ENCODE peak calls at places on chromosomes 7 and 10, in nine cellular contexts. One of them, this sample, is unnamed. For H3K4me1 and H3K9me3, the result is how much of the 10 kb centered on the place peaks cover.

GRCh38 chr10:69567920-69568319 is 5.3 kb downstream of the NEUROG3 start:
- DNase-seq in ovary: no peak
- DNase-seq in lower lobe of right lung: no peak
- DNase-seq in Panc1: no peak
- DNase-seq in left lung: no peak
- DNase-seq in pancreas: peak
- DNase-seq in OCI-LY7: no peak
- DNase-seq in heart left ventricle: peak
- DNase-seq in A673: peak
- DNase-seq in this sample: peak

GRCh38 chr10:89944138-89944537 is 242.7 kb downstream of the KIF20B start:
- DNase-seq in ovary: no peak
- DNase-seq in lower lobe of right lung: no peak
- DNase-seq in Panc1: no peak
- DNase-seq in left lung: no peak
- DNase-seq in pancreas: no peak
- DNase-seq in OCI-LY7: no peak
- DNase-seq in heart left ventricle: no peak
- DNase-seq in A673: no peak
- DNase-seq in this sample: no peak

GRCh38 chr10:117926491-117926890 is 120.2 kb downstream of the RAB11FIP2 start:
- DNase-seq in ovary: no peak
- DNase-seq in lower lobe of right lung: no peak
- DNase-seq in Panc1: no peak
- DNase-seq in left lung: no peak
- DNase-seq in pancreas: no peak
- DNase-seq in OCI-LY7: no peak
- DNase-seq in heart left ventricle: no peak
- DNase-seq in A673: peak
- DNase-seq in this sample: no peak

GRCh38 chr10:79331709-79332108 is 15.6 kb upstream of the PPIF start:
- DNase-seq in ovary: peak
- DNase-seq in lower lobe of right lung: peak
- DNase-seq in Panc1: no peak
- DNase-seq in left lung: peak
- DNase-seq in pancreas: no peak
- DNase-seq in OCI-LY7: no peak
- DNase-seq in heart left ventricle: peak
- DNase-seq in A673: peak
- DNase-seq in this sample: no peak

GRCh38 chr7:148058092-148058491 is 532.5 kb upstream of the C7orf33 start:
- DNase-seq in ovary: no peak
- DNase-seq in lower lobe of right lung: no peak
- DNase-seq in Panc1: no peak
- DNase-seq in left lung: no peak
- DNase-seq in pancreas: no peak
- DNase-seq in OCI-LY7: no peak
- DNase-seq in heart left ventricle: no peak
- DNase-seq in A673: no peak
- DNase-seq in this sample: no peak

GRCh38 chr7:27423290-27423689 is 180.7 kb downstream of the EVX1 start:
- DNase-seq in ovary: no peak
- DNase-seq in lower lobe of right lung: no peak
- DNase-seq in Panc1: no peak
- DNase-seq in left lung: no peak
- DNase-seq in pancreas: no peak
- DNase-seq in OCI-LY7: no peak
- DNase-seq in heart left ventricle: no peak
- DNase-seq in A673: no peak
- DNase-seq in this sample: no peak

GRCh38 chr10:28845009-28845682 is 167.8 kb downstream of the BAMBI start:
- DNase-seq in ovary: no peak
- DNase-seq in lower lobe of right lung: no peak
- DNase-seq in Panc1: no peak
- DNase-seq in left lung: no peak
- DNase-seq in pancreas: no peak
- DNase-seq in OCI-LY7: no peak
- DNase-seq in heart left ventricle: no peak
- DNase-seq in A673: no peak
- DNase-seq in this sample: no peak

GRCh38 chr10:121541450-121541849 is 56.8 kb downstream of the FGFR2 start:
- DNase-seq in ovary: no peak
- DNase-seq in lower lobe of right lung: no peak
- DNase-seq in Panc1: no peak
- DNase-seq in left lung: no peak
- DNase-seq in pancreas: no peak
- DNase-seq in OCI-LY7: no peak
- DNase-seq in heart left ventricle: no peak
- DNase-seq in A673: no peak
- DNase-seq in this sample: no peak

GRCh38 chr7:118194571-118194970 is 10.6 kb downstream of the LSM8 start:
- DNase-seq in ovary: no peak
- DNase-seq in lower lobe of right lung: no peak
- DNase-seq in Panc1: no peak
- DNase-seq in left lung: no peak
- DNase-seq in pancreas: no peak
- DNase-seq in OCI-LY7: no peak
- DNase-seq in heart left ventricle: no peak
- DNase-seq in A673: no peak
- DNase-seq in this sample: no peak

GRCh38 chr10:86461963-86462804 is 59.4 kb downstream of the WAPL start:
- DNase-seq in ovary: no peak
- DNase-seq in lower lobe of right lung: no peak
- DNase-seq in Panc1: no peak
- DNase-seq in left lung: no peak
- DNase-seq in pancreas: no peak
- DNase-seq in OCI-LY7: no peak
- DNase-seq in heart left ventricle: no peak
- DNase-seq in A673: no peak
- DNase-seq in this sample: no peak

GRCh38 chr10:118310822-118311221 is 31.3 kb downstream of the FAM204A start:
- DNase-seq in ovary: no peak
- DNase-seq in lower lobe of right lung: no peak
- DNase-seq in Panc1: no peak
- DNase-seq in left lung: no peak
- DNase-seq in pancreas: no peak
- DNase-seq in OCI-LY7: no peak
- DNase-seq in heart left ventricle: no peak
- DNase-seq in A673: no peak
- DNase-seq in this sample: no peak

GRCh38 chr10:3779146-3779707 is 5.8 kb downstream of the KLF6 start:
- DNase-seq in ovary: no peak
- DNase-seq in lower lobe of right lung: no peak
- DNase-seq in Panc1: no peak
- DNase-seq in left lung: no peak
- DNase-seq in pancreas: no peak
- DNase-seq in OCI-LY7: no peak
- DNase-seq in heart left ventricle: no peak
- DNase-seq in A673: no peak
- DNase-seq in this sample: no peak
- H3K4me3 ChIP-seq in ovary: peak
- H3K4me3 ChIP-seq in lower lobe of right lung: peak
- H3K4me3 ChIP-seq in Panc1: peak
- H3K4me3 ChIP-seq in left lung: no peak
- H3K4me3 ChIP-seq in pancreas: peak
- H3K4me3 ChIP-seq in OCI-LY7: no peak
- H3K4me3 ChIP-seq in heart left ventricle: peak
- H3K4me3 ChIP-seq in A673: no peak
- H3K4me3 ChIP-seq in this sample: no peak

GRCh38 chr10:20903635-20904390 is 6.7 kb upstream of the NEBL start:
- DNase-seq in ovary: no peak
- DNase-seq in lower lobe of right lung: no peak
- DNase-seq in Panc1: no peak
- DNase-seq in left lung: no peak
- DNase-seq in pancreas: no peak
- DNase-seq in OCI-LY7: no peak
- DNase-seq in heart left ventricle: no peak
- DNase-seq in A673: no peak
- DNase-seq in this sample: no peak

GRCh38 chr10:20898851-20899250 is 1.7 kb upstream of the NEBL start:
- DNase-seq in ovary: no peak
- DNase-seq in lower lobe of right lung: no peak
- DNase-seq in Panc1: no peak
- DNase-seq in left lung: no peak
- DNase-seq in pancreas: no peak
- DNase-seq in OCI-LY7: no peak
- DNase-seq in heart left ventricle: no peak
- DNase-seq in A673: no peak
- DNase-seq in this sample: no peak

GRCh38 chr10:20897146-20897834 is at the start of gene NEBL:
- DNase-seq in ovary: no peak
- DNase-seq in lower lobe of right lung: no peak
- DNase-seq in Panc1: no peak
- DNase-seq in left lung: no peak
- DNase-seq in pancreas: no peak
- DNase-seq in OCI-LY7: no peak
- DNase-seq in heart left ventricle: peak
- DNase-seq in A673: no peak
- DNase-seq in this sample: peak

GRCh38 chr10:20901110-20901509 is 4.0 kb upstream of the NEBL start:
- DNase-seq in ovary: no peak
- DNase-seq in lower lobe of right lung: no peak
- DNase-seq in Panc1: no peak
- DNase-seq in left lung: no peak
- DNase-seq in pancreas: no peak
- DNase-seq in OCI-LY7: no peak
- DNase-seq in heart left ventricle: no peak
- DNase-seq in A673: no peak
- DNase-seq in this sample: no peak
- H3K4me1 ChIP-seq in ovary: under half
- H3K4me1 ChIP-seq in lower lobe of right lung: under half
- H3K4me1 ChIP-seq in Panc1: under half
- H3K4me1 ChIP-seq in left lung: under half
- H3K4me1 ChIP-seq in pancreas: under half
- H3K4me1 ChIP-seq in OCI-LY7: under half
- H3K4me1 ChIP-seq in heart left ventricle: under half
- H3K4me1 ChIP-seq in A673: under half
- H3K4me1 ChIP-seq in this sample: under half

DNA sequence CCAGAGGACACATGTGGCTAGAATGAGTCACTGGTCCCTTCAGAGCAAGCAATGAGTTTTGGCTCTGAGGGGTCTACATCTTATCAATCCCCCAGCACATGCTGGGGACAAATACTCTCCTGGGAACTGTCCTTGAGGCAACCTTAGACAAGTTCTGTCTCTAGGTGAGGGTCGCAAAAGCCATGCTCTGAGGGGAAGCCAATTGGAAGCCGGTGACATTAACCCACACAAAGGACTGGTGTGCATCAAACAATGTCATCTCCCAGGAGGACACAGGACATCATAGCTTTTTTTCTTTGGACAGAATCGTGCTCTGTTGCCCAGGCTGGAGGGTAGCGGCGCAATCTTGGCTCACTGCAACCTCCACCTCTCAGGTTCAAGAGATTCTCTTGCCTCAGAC is 111.6 kb upstream of the ZNF722 start:
- DNase-seq in ovary: no peak
- DNase-seq in lower lobe of right lung: no peak
- DNase-seq in Panc1: no peak
- DNase-seq in left lung: no peak
- DNase-seq in pancreas: no peak
- DNase-seq in OCI-LY7: no peak
- DNase-seq in heart left ventricle: no peak
- DNase-seq in A673: no peak
- DNase-seq in this sample: no peak
- H3K9me3 ChIP-seq in ovary: under half
- H3K9me3 ChIP-seq in lower lobe of right lung: half or more
- H3K9me3 ChIP-seq in Panc1: under half
- H3K9me3 ChIP-seq in left lung: under half
- H3K9me3 ChIP-seq in pancreas: under half
- H3K9me3 ChIP-seq in OCI-LY7: under half
- H3K9me3 ChIP-seq in heart left ventricle: under half
- H3K9me3 ChIP-seq in A673: under half
- H3K9me3 ChIP-seq in this sample: under half

DNA sequence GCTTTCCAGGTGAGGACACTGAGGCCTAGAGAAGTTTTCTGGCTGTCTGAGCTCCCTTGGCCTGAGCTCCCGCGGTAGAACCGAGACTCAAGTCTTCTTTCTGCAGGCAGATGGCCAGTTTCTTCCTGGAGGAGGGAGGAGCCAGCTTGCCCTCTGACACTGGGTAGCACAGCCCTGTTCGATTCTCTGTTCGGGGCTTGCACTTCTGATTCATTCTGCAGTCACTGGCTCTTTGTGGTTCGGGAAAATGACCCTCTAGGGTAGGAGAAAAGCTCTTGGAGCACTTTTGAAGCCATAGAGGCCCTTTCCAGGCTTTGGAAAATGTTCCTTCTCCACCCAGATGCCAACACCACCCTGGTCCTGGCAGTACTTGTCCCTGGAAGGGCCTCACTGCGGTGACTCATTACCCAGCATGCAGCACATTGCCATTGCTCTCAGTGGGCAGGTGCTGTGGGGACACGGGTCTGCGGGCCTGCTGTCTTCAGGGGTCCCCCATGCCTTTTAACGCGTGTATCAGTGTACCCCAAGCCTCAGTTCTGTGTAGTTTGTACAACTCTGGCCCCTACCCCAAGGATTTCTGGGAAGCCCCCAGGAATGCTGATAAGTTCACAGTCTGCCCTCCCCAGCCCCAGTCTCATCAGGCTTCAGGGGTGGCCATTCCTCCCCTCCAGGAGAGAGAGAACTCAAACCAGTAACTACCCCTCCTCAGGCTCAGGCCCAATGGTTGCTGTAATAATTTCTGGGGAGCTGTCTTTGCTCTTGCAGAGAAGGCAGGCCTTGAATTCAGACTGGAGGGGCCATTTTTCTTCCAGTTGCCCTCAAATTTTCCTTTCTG is 11.9 kb downstream of the CHST3 start:
- DNase-seq in ovary: peak
- DNase-seq in lower lobe of right lung: no peak
- DNase-seq in Panc1: peak
- DNase-seq in left lung: peak
- DNase-seq in pancreas: no peak
- DNase-seq in OCI-LY7: no peak
- DNase-seq in heart left ventricle: peak
- DNase-seq in A673: no peak
- DNase-seq in this sample: peak
- H3K4me3 ChIP-seq in ovary: no peak
- H3K4me3 ChIP-seq in lower lobe of right lung: no peak
- H3K4me3 ChIP-seq in Panc1: peak
- H3K4me3 ChIP-seq in left lung: no peak
- H3K4me3 ChIP-seq in pancreas: no peak
- H3K4me3 ChIP-seq in OCI-LY7: no peak
- H3K4me3 ChIP-seq in heart left ventricle: no peak
- H3K4me3 ChIP-seq in A673: no peak
- H3K4me3 ChIP-seq in this sample: no peak

GRCh38 chr10:72099054-72099921 is 10.9 kb upstream of the SPOCK2 start:
- DNase-seq in ovary: no peak
- DNase-seq in lower lobe of right lung: no peak
- DNase-seq in Panc1: no peak
- DNase-seq in left lung: no peak
- DNase-seq in pancreas: no peak
- DNase-seq in OCI-LY7: no peak
- DNase-seq in heart left ventricle: no peak
- DNase-seq in A673: no peak
- DNase-seq in this sample: no peak
- H3K4me1 ChIP-seq in ovary: under half
- H3K4me1 ChIP-seq in lower lobe of right lung: under half
- H3K4me1 ChIP-seq in Panc1: under half
- H3K4me1 ChIP-seq in left lung: under half
- H3K4me1 ChIP-seq in pancreas: under half
- H3K4me1 ChIP-seq in OCI-LY7: under half
- H3K4me1 ChIP-seq in heart left ventricle: under half
- H3K4me1 ChIP-seq in A673: under half
- H3K4me1 ChIP-seq in this sample: under half